ENCODE peak calls at places on chromosomes 2 and 18, in seven cellular contexts. Z, Q, X, L, I, N and V are unnamed samples.

GRCh38 chr18:13112982-13113381 is 105.6 kb upstream of the LDLRAD4 start:
- DNase-seq in Z (no peak), Q (no peak), X (peak), L (no peak), I (no peak), N (peak), V (peak)

GRCh38 chr2:213640742-213641425 is 356.6 kb downstream of the SPAG16 start:
- DNase-seq in Z (no peak), Q (no peak), X (no peak), L (no peak), I (no peak), N (no peak), V (no peak)

GRCh38 chr2:108925286-108925685 is 63.7 kb downstream of the EDAR start:
- DNase-seq in Z (no peak), Q (no peak), X (peak), L (no peak), I (no peak), N (no peak), V (no peak)

GRCh38 chr18:37525302-37525585 is 40.4 kb downstream of the CELF4 start:
- DNase-seq in Z (no peak), Q (no peak), X (no peak), L (no peak), I (no peak), N (no peak), V (no peak)

GRCh38 chr2:117631546-117631945 is 182.9 kb upstream of the DDX18 start:
- DNase-seq in Z (no peak), Q (no peak), X (no peak), L (no peak), I (no peak), N (no peak), V (no peak)

GRCh38 chr2:124753842-124754241 is 728.8 kb downstream of the CNTNAP5 start:
- DNase-seq in Z (no peak), Q (no peak), X (no peak), L (no peak), I (no peak), N (no peak), V (no peak)

GRCh38 chr18:52636536-52636935 is 296.5 kb downstream of the DCC start:
- DNase-seq in Z (no peak), Q (no peak), X (no peak), L (no peak), I (no peak), N (peak), V (no peak)

GRCh38 chr18:69658137-69658536 is 257.4 kb downstream of the DOK6 start:
- DNase-seq in Z (no peak), Q (no peak), X (no peak), L (no peak), I (no peak), N (no peak), V (no peak)

GRCh38 chr2:175462246-175462645 is 280.7 kb upstream of the ATP5MC3 start:
- DNase-seq in Z (no peak), Q (no peak), X (no peak), L (peak), I (no peak), N (no peak), V (no peak)

GRCh38 chr18:23077493-23078256 is 57.6 kb upstream of the CABLES1 start:
- DNase-seq in Z (no peak), Q (no peak), X (peak), L (peak), I (no peak), N (no peak), V (no peak)

GRCh38 chr2:60808330-60808801 is 52.3 kb downstream of the PAPOLG start:
- DNase-seq in Z (no peak), Q (no peak), X (no peak), L (no peak), I (no peak), N (peak), V (no peak)

DNA sequence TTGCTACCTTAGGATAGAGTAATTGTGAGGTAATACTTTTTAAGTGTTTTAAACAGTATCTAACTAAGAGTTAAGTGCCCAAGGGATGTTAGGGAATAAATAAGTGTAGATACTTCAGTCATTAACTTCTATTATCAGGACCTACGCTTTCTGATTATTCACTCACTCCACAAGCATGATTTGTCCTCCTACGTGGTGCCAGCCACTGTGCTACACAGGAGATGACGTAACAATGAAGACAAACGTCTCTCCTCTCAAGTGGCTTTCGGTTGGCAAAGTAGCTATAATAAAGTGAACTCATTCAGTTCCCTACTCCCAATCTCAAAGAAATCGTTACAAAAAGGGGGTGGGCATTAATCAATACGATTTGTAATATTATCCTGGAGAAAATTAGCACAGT is 100.9 kb upstream of the SETBP1 start:
- DNase-seq in Z (no peak), Q (no peak), X (no peak), L (no peak), I (no peak), N (no peak), V (no peak)
- H3K27ac ChIP-seq in Z (no peak), Q (peak), X (no peak), L (no peak), I (no peak), N (no peak), V (no peak)

DNA sequence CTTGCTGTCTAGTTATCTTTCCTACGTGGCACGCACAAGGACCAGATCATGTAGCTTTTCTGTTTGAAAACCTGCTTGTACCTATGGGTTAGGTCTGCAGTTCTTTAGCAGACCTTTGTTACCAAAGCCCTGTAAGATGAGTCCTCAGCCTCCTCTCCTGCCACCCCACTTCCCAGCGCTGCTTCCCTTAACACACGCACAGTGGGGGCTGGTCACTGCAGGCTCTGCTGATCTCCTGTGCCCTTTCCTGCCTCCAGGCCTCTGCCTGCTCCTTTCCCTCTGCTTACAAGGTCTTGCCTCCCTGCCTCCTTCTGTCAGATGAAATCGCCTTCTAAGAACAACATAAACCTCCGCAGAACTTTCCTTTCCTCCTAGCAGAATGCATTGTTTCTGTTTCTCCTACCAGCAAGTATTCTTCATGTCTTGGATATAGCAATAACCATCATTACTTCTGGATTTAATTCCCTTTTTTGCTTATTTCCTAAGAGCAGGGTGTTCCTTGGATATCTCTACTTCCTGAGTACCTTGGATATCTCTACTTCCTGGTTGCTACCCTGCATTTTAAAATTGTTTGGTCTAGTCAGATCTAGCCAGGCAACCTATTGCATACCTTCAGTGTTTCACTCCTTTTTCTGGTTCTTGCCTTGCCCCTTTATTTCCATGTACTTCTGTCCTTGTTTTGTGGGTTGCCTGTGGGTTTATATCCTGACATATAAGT is 159.6 kb upstream of the ALPP start:
- DNase-seq in Z (no peak), Q (no peak), X (no peak), L (no peak), I (no peak), N (no peak), V (no peak)
- H3K27ac ChIP-seq in Z (no peak), Q (no peak), X (no peak), L (no peak), I (no peak), N (no peak), V (no peak)

DNA sequence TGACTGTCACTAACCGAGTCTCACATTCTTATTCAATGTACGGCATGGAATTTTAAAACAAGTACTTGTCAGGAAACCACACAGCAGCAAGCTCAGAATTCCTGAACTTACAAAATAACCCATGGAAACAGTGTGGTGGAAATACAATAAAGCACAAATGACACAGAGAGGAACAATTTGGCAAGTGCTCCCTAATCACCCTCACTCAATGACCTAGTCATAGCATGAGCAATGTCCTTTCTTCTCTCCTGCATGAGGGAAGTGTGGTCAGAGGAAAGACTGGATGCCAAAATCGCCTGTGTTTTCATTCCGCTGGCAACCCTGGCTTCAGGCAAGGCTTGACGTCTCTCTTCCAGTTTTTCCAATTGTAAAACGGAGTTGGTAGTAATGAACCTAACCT is 153.9 kb downstream of the SATB2 start:
- DNase-seq in Z (no peak), Q (peak), X (no peak), L (no peak), I (no peak), N (no peak), V (no peak)
- H3K27ac ChIP-seq in Z (no peak), Q (peak), X (no peak), L (no peak), I (no peak), N (no peak), V (no peak)

DNA sequence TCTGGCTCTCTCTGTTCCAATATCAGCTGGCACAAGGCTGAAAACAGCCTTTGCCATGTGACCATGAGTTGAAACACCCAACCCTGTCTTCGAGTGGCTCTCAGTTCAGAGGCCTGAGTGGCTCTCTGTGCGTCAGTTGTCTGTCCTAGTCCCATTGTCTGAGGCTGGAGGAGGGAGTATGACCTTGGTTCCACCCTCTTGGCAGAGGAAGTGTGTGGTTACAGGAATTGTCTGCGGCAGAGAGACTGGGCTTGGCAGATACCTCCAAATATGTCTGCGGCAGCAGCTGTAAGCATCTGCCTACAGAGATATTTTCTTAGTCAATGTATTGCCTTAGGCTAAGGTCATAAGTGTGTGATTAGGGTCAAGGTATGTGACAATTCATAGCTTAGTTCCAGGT is 32.6 kb downstream of the CNGA3 start:
- DNase-seq in Z (no peak), Q (no peak), X (no peak), L (no peak), I (no peak), N (no peak), V (no peak)
- H3K27ac ChIP-seq in Z (no peak), Q (no peak), X (no peak), L (no peak), I (no peak), N (no peak), V (no peak)

GRCh38 chr2:233692648-233693047 is at the start of gene UGT1A6:
- DNase-seq in Z (no peak), Q (no peak), X (no peak), L (no peak), I (no peak), N (no peak), V (no peak)
- H3K27ac ChIP-seq in Z (no peak), Q (no peak), X (peak), L (no peak), I (no peak), N (no peak), V (no peak)

GRCh38 chr2:1598041-1598710 is 146.1 kb downstream of the PXDN start:
- DNase-seq in Z (no peak), Q (no peak), X (peak), L (no peak), I (no peak), N (peak), V (no peak)
- H3K27ac ChIP-seq in Z (no peak), Q (no peak), X (no peak), L (no peak), I (no peak), N (no peak), V (no peak)